ENCODE peak calls at places on chromosomes 4 and X, in four cellular contexts. O, P, N and B are unnamed samples.
A peak's percentile ranks its signal among the peaks of the same experiment; 100 is the strongest.

GRCh38 chrX:41108684-41109205 is 23.5 kb downstream of the USP9X start:
- DNase-seq in P (no peak), O (no peak), N (no peak), B (no peak)

GRCh38 chr4:38950159-38950558 is 82.0 kb downstream of the TMEM156 start:
- DNase-seq in P (no peak), N (no peak), O (no peak), B (no peak)

GRCh38 chr4:1578968-1579833 is 104.9 kb downstream of the FAM53A start:
- DNase-seq in O (peak; percentile 65), P (peak; percentile 82), N (no peak), B (peak; percentile 48)

GRCh38 chr4:150140774-150141400 is 62.6 kb downstream of the DCLK2 start:
- DNase-seq in P (no peak), O (no peak), N (no peak), B (no peak)

GRCh38 chr4:169089004-169089403 is 78.9 kb upstream of the CBR4 start:
- DNase-seq in N (no peak), O (no peak), P (no peak), B (no peak)

GRCh38 chr4:5101571-5101970 is 50.3 kb downstream of the STK32B start:
- DNase-seq in P (no peak), N (no peak), O (no peak), B (no peak)

GRCh38 chr4:28435346-28435745 is 1574.7 kb downstream of the STIM2 start:
- DNase-seq in P (no peak), O (no peak), N (no peak), B (no peak)

GRCh38 chrX:99305573-99305972 is 1104.5 kb downstream of the PCDH19 start:
- DNase-seq in O (no peak), P (no peak), N (no peak), B (no peak)

GRCh38 chrX:64198046-64198445 is 7.5 kb downstream of the AMER1 start:
- DNase-seq in N (no peak), P (peak; percentile 15), O (no peak), B (no peak)

GRCh38 chrX:106949366-106949765 is 29.2 kb downstream of the CLDN2 start:
- DNase-seq in O (no peak), N (no peak), P (no peak), B (no peak)

GRCh38 chrX:106951230-106951629 is 31.0 kb downstream of the CLDN2 start:
- DNase-seq in O (no peak), P (no peak), N (no peak), B (no peak)

GRCh38 chrX:106952089-106952488 is 31.9 kb downstream of the CLDN2 start:
- DNase-seq in P (no peak), N (no peak), O (no peak), B (no peak)

GRCh38 chrX:106948641-106949040 is 28.4 kb downstream of the CLDN2 start:
- DNase-seq in N (no peak), O (no peak), P (no peak), B (no peak)

GRCh38 chrX:106950381-106950780 is 30.2 kb downstream of the CLDN2 start:
- DNase-seq in O (no peak), P (no peak), N (no peak), B (no peak)
- TF ChIP-seq TCF7L2 in O (no peak), P (no peak), N (no peak), B (no peak)

DNA sequence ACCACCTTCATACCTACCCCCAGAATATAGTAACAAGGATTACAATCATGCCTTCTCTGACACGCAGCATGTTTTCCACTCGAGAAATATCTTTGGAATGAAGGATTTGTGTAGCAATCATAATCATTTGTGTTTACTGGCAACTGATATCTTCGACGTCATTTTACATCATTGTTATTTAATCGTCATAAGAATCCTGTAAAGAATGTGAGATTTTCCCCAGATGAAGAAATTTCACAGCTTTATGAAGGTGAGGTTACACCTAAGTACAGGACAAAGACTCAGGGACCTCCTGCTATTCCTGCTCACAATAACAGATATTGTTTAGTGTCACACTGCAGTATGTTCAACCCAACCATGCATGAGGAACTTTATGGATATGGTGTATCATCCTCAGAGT is 198.2 kb upstream of the LDB2 start:
- DNase-seq in N (no peak), O (no peak), P (no peak), B (no peak)
- TF ChIP-seq SIN3A in N (no peak), O (no peak), P (no peak), B (no peak)

GRCh38 chr4:7003176-7003878 is 39.8 kb upstream of the TADA2B start:
- DNase-seq in N (no peak), P (no peak), O (no peak), B (no peak)

GRCh38 chr4:7005571-7005970 is 37.6 kb upstream of the TADA2B start:
- DNase-seq in P (no peak), O (no peak), N (no peak), B (no peak)

GRCh38 chr4:7004331-7004730 is 38.8 kb upstream of the TADA2B start:
- DNase-seq in N (no peak), O (no peak), P (no peak), B (no peak)

GRCh38 chr4:7002336-7002735 is 40.8 kb upstream of the TADA2B start:
- DNase-seq in P (no peak), N (no peak), O (no peak), B (no peak)

DNA sequence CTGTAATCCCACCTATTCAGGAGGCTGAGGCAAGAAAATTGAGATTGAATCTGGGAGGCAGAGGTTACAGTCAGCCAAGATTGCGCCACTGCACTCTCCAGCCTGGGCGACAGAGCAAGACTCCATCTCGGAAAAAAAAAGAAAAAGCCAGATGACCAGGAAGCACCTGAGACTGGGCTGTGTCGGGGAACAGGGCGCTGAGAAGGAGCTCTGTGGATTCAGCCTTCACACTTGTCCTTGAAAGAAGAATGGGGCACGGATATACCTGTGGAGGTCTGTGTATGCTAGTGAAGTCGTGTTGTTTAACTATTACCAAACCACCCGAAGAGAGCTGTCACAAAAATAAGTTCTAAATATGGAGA is 39.3 kb upstream of the TADA2B start:
- DNase-seq in P (no peak), N (no peak), O (no peak), B (no peak)
- TF ChIP-seq TCF7L2 in P (no peak), N (no peak), O (no peak), B (no peak)

DNA sequence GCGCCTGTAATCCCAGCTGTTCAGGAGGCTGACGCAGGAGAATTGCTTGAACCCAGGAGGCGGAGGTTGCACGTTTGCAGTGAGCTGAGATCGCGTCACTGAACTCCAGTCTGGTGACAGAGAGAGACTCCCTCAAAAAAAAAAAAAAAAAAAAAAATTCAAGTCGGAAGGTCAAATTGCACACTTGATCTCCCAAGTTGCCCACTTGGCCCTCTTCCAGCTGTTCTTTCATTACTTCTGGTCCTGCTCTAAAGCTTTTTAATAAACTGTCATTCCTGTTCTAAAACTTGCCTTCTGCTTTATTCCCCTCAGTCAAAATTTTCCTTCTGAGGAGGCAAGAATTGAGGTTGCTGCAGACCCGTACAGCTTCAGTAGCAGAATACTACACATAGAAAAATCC is 2358.0 kb downstream of the ARAP2 start:
- DNase-seq in N (no peak), P (no peak), O (no peak), B (no peak)
- TF ChIP-seq SIN3A in N (no peak), P (no peak), O (no peak), B (no peak)

GRCh38 chr4:16588651-16589050 is 309.8 kb downstream of the LDB2 start:
- DNase-seq in P (no peak), O (no peak), N (no peak), B (no peak)
- TF ChIP-seq TCF7L2 in P (no peak), O (no peak), N (no peak), B (no peak)

GRCh38 chr4:89838005-89838404 is 1.0 kb upstream of the SNCA start:
- DNase-seq in O (no peak), P (peak; percentile 19), N (no peak), B (no peak)
- TF ChIP-seq SIN3A in O (no peak), P (no peak), N (no peak), B (no peak)